ENCODE peak calls at places on chromosomes 5 and 9, in ten cellular contexts. E, N, K, D, I, O, L, S, W and R are unnamed samples.

GRCh38 chr5:16628376-16628775 is 11.6 kb upstream of the RETREG1 start:
- DNase-seq in E (no peak), N (no peak), K (no peak), D (no peak), I (no peak), O (no peak), L (no peak), S (no peak), W (no peak), R (no peak)

GRCh38 chr9:80951675-80952074 is 737.7 kb downstream of the TLE1 start:
- DNase-seq in E (no peak), N (no peak), K (no peak), D (no peak), I (no peak), O (no peak), L (no peak), S (no peak), W (no peak), R (no peak)

GRCh38 chr5:39503148-39503547 is 78.4 kb upstream of the DAB2 start:
- DNase-seq in E (no peak), N (no peak), K (no peak), D (no peak), I (no peak), O (no peak), L (no peak), S (no peak), W (no peak), R (no peak)

GRCh38 chr5:76025069-76025468 is 58.1 kb upstream of the SV2C start:
- DNase-seq in E (no peak), N (no peak), K (peak), D (no peak), I (no peak), O (no peak), L (no peak), S (no peak), W (no peak), R (no peak)

GRCh38 chr9:109098221-109098959 is 21.4 kb downstream of the TMEM245 start:
- DNase-seq in E (no peak), N (peak), K (no peak), D (peak), I (no peak), O (peak), L (peak), S (peak), W (no peak), R (no peak)

GRCh38 chr5:160438316-160439204 is 16.9 kb downstream of the PTTG1 start:
- DNase-seq in E (peak), N (no peak), K (peak), D (peak), I (peak), O (peak), L (peak), S (peak), W (peak), R (peak)

GRCh38 chr5:142235050-142235797 is 89.6 kb downstream of the SPRY4 start:
- DNase-seq in E (peak), N (no peak), K (no peak), D (no peak), I (no peak), O (no peak), L (no peak), S (no peak), W (peak), R (no peak)

GRCh38 chr9:124532897-124533296 is 25.7 kb upstream of the NR5A1 start:
- DNase-seq in E (no peak), N (no peak), K (no peak), D (no peak), I (no peak), O (no peak), L (no peak), S (no peak), W (no peak), R (no peak)

GRCh38 chr5:53311661-53312060 is 168.8 kb upstream of the FST start:
- DNase-seq in E (no peak), N (no peak), K (no peak), D (no peak), I (no peak), O (no peak), L (no peak), S (no peak), W (no peak), R (no peak)

GRCh38 chr5:17094830-17095229 is 122.6 kb upstream of the BASP1 start:
- DNase-seq in E (no peak), N (no peak), K (no peak), D (no peak), I (no peak), O (peak), L (peak), S (no peak), W (no peak), R (no peak)

GRCh38 chr9:87109851-87110250 is 162.5 kb upstream of the GAS1 start:
- DNase-seq in E (no peak), N (no peak), K (no peak), D (no peak), I (no peak), O (no peak), L (no peak), S (no peak), W (no peak), R (no peak)